ENCODE peak calls at places on chromosomes 1 and 21, in ten cellular contexts. S is endothelial cell; Z is ovary; Q is NCI-H1105 treated with DMSO at 0.1 percent for 48 hours; J is left colon; E is cardiac muscle cell; V is M059J; C is RWPE1; U is naive thymus-derived CD8-positive, alpha-beta T cell; W is effector memory CD8-positive, alpha-beta T cell. A is an unnamed sample.
A peak's percentile ranks its signal among the peaks of the same experiment; 100 is the strongest.

GRCh38 chr21:28791595-28792282 is 200.9 kb downstream of the LTN1 start:
- DNase-seq in S (no peak), Z (no peak), Q (no peak), J (no peak), E (no peak), V (no peak), C (no peak), U (no peak), W (no peak), A (no peak)

GRCh38 chr21:35697321-35697808 is 363.0 kb downstream of the SETD4 start:
- DNase-seq in S (no peak), Z (peak; percentile 64), Q (peak; percentile 90), J (peak; percentile 65), E (peak; percentile 81), V (peak; percentile 83), C (no peak), U (peak; percentile 26), W (no peak), A (no peak)

GRCh38 chr1:8015809-8016165 is 10.3 kb downstream of the ERRFI1 start:
- DNase-seq in S (no peak), Z (peak; percentile 64), Q (no peak), J (no peak), E (peak; percentile 85), V (no peak), C (no peak), U (no peak), W (no peak), A (no peak)

GRCh38 chr1:208235983-208236761 is 8.0 kb downstream of the PLXNA2 start:
- DNase-seq in S (peak; percentile 31), Z (peak; percentile 83), Q (no peak), J (peak; percentile 65), E (peak; percentile 83), V (peak; percentile 82), C (no peak), U (no peak), W (peak; percentile 3), A (no peak)

GRCh38 chr1:27572679-27573426 is 31.1 kb downstream of the AHDC1 start:
- DNase-seq in S (no peak), Z (peak; percentile 47), Q (no peak), J (no peak), E (no peak), V (no peak), C (no peak), U (no peak), W (no peak), A (peak; percentile 65)

GRCh38 chr1:234533975-234534876 is 55.2 kb upstream of the TARBP1 start:
- DNase-seq in S (no peak), Z (peak; percentile 98), Q (peak; percentile 44), J (peak; percentile 75), E (peak; percentile 100), V (peak; percentile 71), C (peak; percentile 42), U (no peak), W (no peak), A (no peak)

GRCh38 chr1:52970149-52970548 is 43.1 kb downstream of the SCP2 start:
- DNase-seq in S (no peak), Z (no peak), Q (peak; percentile 47), J (no peak), E (peak; percentile 55), V (peak; percentile 24), C (peak; percentile 11), U (peak; percentile 18), W (no peak), A (no peak)

GRCh38 chr1:34332996-34333395 is 156.3 kb downstream of the C1orf94 start:
- DNase-seq in S (no peak), Z (no peak), Q (no peak), J (no peak), E (no peak), V (no peak), C (no peak), U (no peak), W (no peak), A (no peak)

GRCh38 chr21:17368748-17369363 is 144.0 kb upstream of the CXADR start:
- DNase-seq in S (no peak), Z (no peak), Q (no peak), J (no peak), E (no peak), V (no peak), C (no peak), U (no peak), W (no peak), A (no peak)

GRCh38 chr1:14919755-14920154 is 233.8 kb upstream of the TMEM51 start:
- DNase-seq in S (no peak), Z (no peak), Q (no peak), J (no peak), E (no peak), V (no peak), C (no peak), U (no peak), W (no peak), A (no peak)

GRCh38 chr1:19814244-19814661 is 830 bp downstream of the RNF186 start:
- DNase-seq in S (no peak), Z (no peak), Q (no peak), J (peak; percentile 57), E (no peak), V (no peak), C (no peak), U (no peak), W (no peak), A (no peak)

GRCh38 chr1:2564006-2564814 is 8.0 kb downstream of the TNFRSF14 start:
- DNase-seq in S (no peak), Z (no peak), Q (no peak), J (no peak), E (no peak), V (no peak), C (no peak), U (no peak), W (no peak), A (no peak)

GRCh38 chr21:44778499-44778911 is 23.1 kb downstream of the UBE2G2 start:
- DNase-seq in S (no peak), Z (no peak), Q (no peak), J (no peak), E (no peak), V (no peak), C (no peak), U (no peak), W (no peak), A (no peak)

GRCh38 chr1:8687053-8687452 is 130.4 kb downstream of the RERE start:
- DNase-seq in S (no peak), Z (no peak), Q (no peak), J (peak; percentile 59), E (peak; percentile 62), V (no peak), C (no peak), U (no peak), W (no peak), A (no peak)

GRCh38 chr1:200029624-200030074 is 2.1 kb downstream of the NR5A2 start:
- DNase-seq in S (no peak), Z (no peak), Q (no peak), J (no peak), E (no peak), V (no peak), C (no peak), U (no peak), W (no peak), A (no peak)

GRCh38 chr1:115978292-115978941 is 2.1 kb downstream of the SLC22A15 start:
- DNase-seq in S (no peak), Z (no peak), Q (no peak), J (no peak), E (no peak), V (no peak), C (no peak), U (no peak), W (no peak), A (no peak)

GRCh38 chr1:28775121-28775942 is 36.6 kb upstream of the OPRD1 start:
- DNase-seq in S (peak; percentile 66), Z (peak; percentile 72), Q (peak; percentile 77), J (peak; percentile 85), E (peak; percentile 80), V (no peak), C (peak; percentile 78), U (peak; percentile 72), W (peak; percentile 66), A (peak; percentile 46)

GRCh38 chr1:198265073-198265661 is 108.4 kb downstream of the NEK7 start:
- DNase-seq in S (no peak), Z (no peak), Q (no peak), J (no peak), E (peak; percentile 79), V (peak; percentile 90), C (no peak), U (no peak), W (no peak), A (no peak)

GRCh38 chr1:214141486-214141885 is 139.5 kb upstream of the SMYD2 start:
- DNase-seq in S (no peak), Z (no peak), Q (no peak), J (no peak), E (no peak), V (no peak), C (no peak), U (no peak), W (no peak), A (no peak)

GRCh38 chr1:159141584-159142518 is 29.6 kb upstream of the CADM3 start:
- DNase-seq in S (peak; percentile 73), Z (no peak), Q (peak; percentile 93), J (no peak), E (peak; percentile 60), V (peak; percentile 36), C (peak; percentile 40), U (no peak), W (no peak), A (peak; percentile 27)

GRCh38 chr1:236320671-236321070 is 38.9 kb upstream of the ERO1B start:
- DNase-seq in S (no peak), Z (no peak), Q (no peak), J (no peak), E (no peak), V (no peak), C (no peak), U (no peak), W (no peak), A (no peak)

GRCh38 chr1:218443255-218443654 is 98.1 kb downstream of the TGFB2 start:
- DNase-seq in S (no peak), Z (no peak), Q (no peak), J (no peak), E (no peak), V (no peak), C (no peak), U (no peak), W (no peak), A (no peak)

GRCh38 chr1:80054129-80054528 is 1047.6 kb upstream of the ADGRL4 start:
- DNase-seq in S (no peak), Z (no peak), Q (peak; percentile 97), J (no peak), E (peak; percentile 50), V (peak; percentile 69), C (peak; percentile 79), U (no peak), W (no peak), A (no peak)

GRCh38 chr1:32111789-32112188 is 3.9 kb downstream of the KPNA6 start:
- DNase-seq in S (no peak), Z (no peak), Q (no peak), J (no peak), E (peak; percentile 30), V (peak; percentile 18), C (no peak), U (no peak), W (no peak), A (no peak)

GRCh38 chr1:107058245-107059032 is 2.0 kb downstream of the PRMT6 start:
- DNase-seq in S (no peak), Z (no peak), Q (no peak), J (no peak), E (no peak), V (no peak), C (no peak), U (no peak), W (no peak), A (no peak)

GRCh38 chr1:199155166-199156033 is 516.6 kb downstream of the PTPRC start:
- DNase-seq in S (no peak), Z (no peak), Q (no peak), J (no peak), E (no peak), V (no peak), C (no peak), U (no peak), W (no peak), A (no peak)

GRCh38 chr1:163083690-163084089 is 14.5 kb downstream of the RGS4 start:
- DNase-seq in S (no peak), Z (no peak), Q (no peak), J (no peak), E (no peak), V (peak; percentile 86), C (peak; percentile 20), U (no peak), W (no peak), A (no peak)

GRCh38 chr1:161227196-161227871 is 1.5 kb downstream of the TOMM40L start:
- DNase-seq in S (peak; percentile 81), Z (peak; percentile 90), Q (peak; percentile 79), J (peak; percentile 88), E (peak; percentile 83), V (peak; percentile 75), C (peak; percentile 67), U (peak; percentile 87), W (peak; percentile 85), A (peak; percentile 90)